ENCODE peak calls at places on chromosomes 3 and 15, in ten cellular contexts. One of them, this sample, is unnamed.

GRCh38 chr15:63015618-63016017 is 26.9 kb upstream of the TPM1 start:
- DNase-seq in T-cell: no peak
- DNase-seq in neural progenitor cell: no peak
- DNase-seq in NCI-H1105: no peak
- DNase-seq in NCI-H1417: no peak
- DNase-seq in A549: peak; percentile 48
- DNase-seq in Right ventricle myocardium inferior: no peak
- DNase-seq in Kasumi-1: no peak
- DNase-seq in germinal center: no peak
- DNase-seq in NCI-H1694 treated with DMSO at 0.1 percent for 48 hours: no peak
- DNase-seq in this sample: no peak

GRCh38 chr3:49399467-49399866 is 12.3 kb downstream of the RHOA start:
- DNase-seq in T-cell: no peak
- DNase-seq in neural progenitor cell: no peak
- DNase-seq in A549: no peak
- DNase-seq in NCI-H1417: no peak
- DNase-seq in Right ventricle myocardium inferior: no peak
- DNase-seq in NCI-H1105: no peak
- DNase-seq in NCI-H1694 treated with DMSO at 0.1 percent for 48 hours: no peak
- DNase-seq in germinal center: no peak
- DNase-seq in Kasumi-1: no peak
- DNase-seq in this sample: no peak

GRCh38 chr3:165254812-165255211 is 58.6 kb upstream of the SLITRK3 start:
- DNase-seq in T-cell: no peak
- DNase-seq in NCI-H1105: no peak
- DNase-seq in neural progenitor cell: peak; percentile 50
- DNase-seq in Kasumi-1: peak; percentile 63
- DNase-seq in Right ventricle myocardium inferior: no peak
- DNase-seq in NCI-H1694 treated with DMSO at 0.1 percent for 48 hours: peak; percentile 32
- DNase-seq in NCI-H1417: peak; percentile 82
- DNase-seq in germinal center: no peak
- DNase-seq in A549: peak; percentile 21
- DNase-seq in this sample: no peak

GRCh38 chr3:146543461-146544012 is 870 bp downstream of the PLSCR1 start:
- DNase-seq in NCI-H1105: no peak
- DNase-seq in NCI-H1694 treated with DMSO at 0.1 percent for 48 hours: no peak
- DNase-seq in NCI-H1417: no peak
- DNase-seq in neural progenitor cell: no peak
- DNase-seq in Right ventricle myocardium inferior: peak; percentile 21
- DNase-seq in Kasumi-1: peak; percentile 44
- DNase-seq in germinal center: no peak
- DNase-seq in A549: peak; percentile 7
- DNase-seq in T-cell: no peak
- DNase-seq in this sample: no peak

GRCh38 chr3:128066111-128066510 is 13.9 kb downstream of the SEC61A1 start:
- DNase-seq in germinal center: no peak
- DNase-seq in NCI-H1417: no peak
- DNase-seq in neural progenitor cell: no peak
- DNase-seq in NCI-H1694 treated with DMSO at 0.1 percent for 48 hours: no peak
- DNase-seq in A549: no peak
- DNase-seq in Right ventricle myocardium inferior: no peak
- DNase-seq in NCI-H1105: no peak
- DNase-seq in Kasumi-1: no peak
- DNase-seq in T-cell: no peak
- DNase-seq in this sample: no peak

GRCh38 chr3:115113367-115113766 is 33.7 kb downstream of the ZBTB20 start:
- DNase-seq in NCI-H1694 treated with DMSO at 0.1 percent for 48 hours: no peak
- DNase-seq in Right ventricle myocardium inferior: no peak
- DNase-seq in T-cell: no peak
- DNase-seq in germinal center: no peak
- DNase-seq in A549: no peak
- DNase-seq in Kasumi-1: no peak
- DNase-seq in NCI-H1417: no peak
- DNase-seq in neural progenitor cell: peak; percentile 4
- DNase-seq in NCI-H1105: no peak
- DNase-seq in this sample: no peak

GRCh38 chr3:37909067-37909911 is 47.6 kb downstream of the CTDSPL start:
- DNase-seq in Kasumi-1: peak; percentile 42
- DNase-seq in A549: no peak
- DNase-seq in NCI-H1694 treated with DMSO at 0.1 percent for 48 hours: no peak
- DNase-seq in NCI-H1417: no peak
- DNase-seq in T-cell: no peak
- DNase-seq in germinal center: no peak
- DNase-seq in NCI-H1105: no peak
- DNase-seq in Right ventricle myocardium inferior: no peak
- DNase-seq in neural progenitor cell: no peak
- DNase-seq in this sample: no peak

GRCh38 chr3:155088705-155089380 is 8.7 kb downstream of the MME start:
- DNase-seq in Right ventricle myocardium inferior: no peak
- DNase-seq in NCI-H1694 treated with DMSO at 0.1 percent for 48 hours: no peak
- DNase-seq in T-cell: no peak
- DNase-seq in NCI-H1417: no peak
- DNase-seq in Kasumi-1: no peak
- DNase-seq in NCI-H1105: no peak
- DNase-seq in germinal center: no peak
- DNase-seq in neural progenitor cell: no peak
- DNase-seq in A549: no peak
- DNase-seq in this sample: no peak

GRCh38 chr3:30245805-30246622 is 360.4 kb upstream of the TGFBR2 start:
- DNase-seq in A549: no peak
- DNase-seq in neural progenitor cell: no peak
- DNase-seq in Right ventricle myocardium inferior: no peak
- DNase-seq in germinal center: no peak
- DNase-seq in Kasumi-1: no peak
- DNase-seq in NCI-H1694 treated with DMSO at 0.1 percent for 48 hours: no peak
- DNase-seq in NCI-H1105: no peak
- DNase-seq in T-cell: no peak
- DNase-seq in NCI-H1417: peak; percentile 62
- DNase-seq in this sample: no peak

GRCh38 chr15:58453931-58454793 is 22.4 kb downstream of the LIPC start:
- DNase-seq in NCI-H1105: no peak
- DNase-seq in NCI-H1417: no peak
- DNase-seq in Right ventricle myocardium inferior: no peak
- DNase-seq in A549: no peak
- DNase-seq in Kasumi-1: peak; percentile 36
- DNase-seq in neural progenitor cell: no peak
- DNase-seq in NCI-H1694 treated with DMSO at 0.1 percent for 48 hours: no peak
- DNase-seq in germinal center: no peak
- DNase-seq in T-cell: no peak
- DNase-seq in this sample: no peak

GRCh38 chr3:150770662-150771061 is 7.7 kb upstream of the SIAH2 start:
- DNase-seq in neural progenitor cell: no peak
- DNase-seq in Kasumi-1: no peak
- DNase-seq in Right ventricle myocardium inferior: no peak
- DNase-seq in T-cell: no peak
- DNase-seq in germinal center: no peak
- DNase-seq in NCI-H1694 treated with DMSO at 0.1 percent for 48 hours: no peak
- DNase-seq in A549: no peak
- DNase-seq in NCI-H1105: no peak
- DNase-seq in NCI-H1417: no peak
- DNase-seq in this sample: no peak

GRCh38 chr15:85477061-85477460 is 96.7 kb downstream of the AKAP13 start:
- DNase-seq in neural progenitor cell: no peak
- DNase-seq in Kasumi-1: no peak
- DNase-seq in germinal center: no peak
- DNase-seq in NCI-H1417: no peak
- DNase-seq in NCI-H1105: no peak
- DNase-seq in NCI-H1694 treated with DMSO at 0.1 percent for 48 hours: no peak
- DNase-seq in A549: no peak
- DNase-seq in T-cell: no peak
- DNase-seq in Right ventricle myocardium inferior: no peak
- DNase-seq in this sample: no peak

GRCh38 chr3:168040624-168041208 is 55.0 kb downstream of the GOLIM4 start:
- DNase-seq in NCI-H1694 treated with DMSO at 0.1 percent for 48 hours: peak; percentile 58
- DNase-seq in Right ventricle myocardium inferior: no peak
- DNase-seq in NCI-H1417: peak; percentile 73
- DNase-seq in Kasumi-1: peak; percentile 93
- DNase-seq in A549: peak; percentile 7
- DNase-seq in neural progenitor cell: peak; percentile 70
- DNase-seq in T-cell: no peak
- DNase-seq in germinal center: peak; percentile 9
- DNase-seq in NCI-H1105: peak; percentile 65
- DNase-seq in this sample: no peak

GRCh38 chr15:78406016-78406590 is 31.9 kb upstream of the IREB2 start:
- DNase-seq in Kasumi-1: no peak
- DNase-seq in NCI-H1105: no peak
- DNase-seq in A549: no peak
- DNase-seq in neural progenitor cell: no peak
- DNase-seq in Right ventricle myocardium inferior: no peak
- DNase-seq in T-cell: no peak
- DNase-seq in germinal center: no peak
- DNase-seq in NCI-H1694 treated with DMSO at 0.1 percent for 48 hours: no peak
- DNase-seq in NCI-H1417: no peak
- DNase-seq in this sample: no peak

GRCh38 chr3:8512234-8512633 is 10.6 kb downstream of the LMCD1 start:
- DNase-seq in T-cell: no peak
- DNase-seq in NCI-H1417: no peak
- DNase-seq in Kasumi-1: no peak
- DNase-seq in germinal center: no peak
- DNase-seq in NCI-H1105: no peak
- DNase-seq in neural progenitor cell: no peak
- DNase-seq in A549: no peak
- DNase-seq in Right ventricle myocardium inferior: no peak
- DNase-seq in NCI-H1694 treated with DMSO at 0.1 percent for 48 hours: no peak
- DNase-seq in this sample: no peak

GRCh38 chr15:74758736-74759135 is 10.1 kb downstream of the CYP1A2 start:
- DNase-seq in Right ventricle myocardium inferior: no peak
- DNase-seq in T-cell: no peak
- DNase-seq in NCI-H1105: no peak
- DNase-seq in germinal center: no peak
- DNase-seq in neural progenitor cell: no peak
- DNase-seq in NCI-H1417: no peak
- DNase-seq in NCI-H1694 treated with DMSO at 0.1 percent for 48 hours: no peak
- DNase-seq in Kasumi-1: no peak
- DNase-seq in A549: no peak
- DNase-seq in this sample: no peak

GRCh38 chr3:194139085-194139976 is 3.4 kb downstream of the HES1 start:
- DNase-seq in T-cell: no peak
- DNase-seq in neural progenitor cell: peak; percentile 80
- DNase-seq in NCI-H1694 treated with DMSO at 0.1 percent for 48 hours: no peak
- DNase-seq in germinal center: peak; percentile 12
- DNase-seq in Right ventricle myocardium inferior: peak; percentile 54
- DNase-seq in A549: no peak
- DNase-seq in NCI-H1105: peak; percentile 53
- DNase-seq in NCI-H1417: peak; percentile 40
- DNase-seq in Kasumi-1: peak; percentile 46
- DNase-seq in this sample: no peak

GRCh38 chr3:52280046-52280445 is 1.6 kb upstream of the WDR82 start:
- DNase-seq in NCI-H1105: peak; percentile 71
- DNase-seq in T-cell: no peak
- DNase-seq in neural progenitor cell: peak; percentile 57
- DNase-seq in Right ventricle myocardium inferior: no peak
- DNase-seq in NCI-H1417: peak; percentile 3
- DNase-seq in NCI-H1694 treated with DMSO at 0.1 percent for 48 hours: no peak
- DNase-seq in germinal center: no peak
- DNase-seq in Kasumi-1: no peak
- DNase-seq in A549: no peak
- DNase-seq in this sample: no peak

GRCh38 chr3:87958289-87958688 is 100.5 kb downstream of the CGGBP1 start:
- DNase-seq in NCI-H1417: peak; percentile 75
- DNase-seq in T-cell: no peak
- DNase-seq in Right ventricle myocardium inferior: no peak
- DNase-seq in A549: no peak
- DNase-seq in neural progenitor cell: no peak
- DNase-seq in Kasumi-1: no peak
- DNase-seq in germinal center: no peak
- DNase-seq in NCI-H1694 treated with DMSO at 0.1 percent for 48 hours: no peak
- DNase-seq in NCI-H1105: peak; percentile 61
- DNase-seq in this sample: no peak

GRCh38 chr3:157939166-157939565 is 167.1 kb downstream of the SHOX2 start:
- DNase-seq in NCI-H1105: no peak
- DNase-seq in Right ventricle myocardium inferior: no peak
- DNase-seq in T-cell: no peak
- DNase-seq in NCI-H1417: no peak
- DNase-seq in Kasumi-1: no peak
- DNase-seq in A549: no peak
- DNase-seq in NCI-H1694 treated with DMSO at 0.1 percent for 48 hours: no peak
- DNase-seq in neural progenitor cell: no peak
- DNase-seq in germinal center: no peak
- DNase-seq in this sample: no peak

GRCh38 chr3:103968751-103969150 is 1398.0 kb upstream of the ALCAM start:
- DNase-seq in A549: no peak
- DNase-seq in T-cell: no peak
- DNase-seq in NCI-H1105: no peak
- DNase-seq in Right ventricle myocardium inferior: no peak
- DNase-seq in neural progenitor cell: no peak
- DNase-seq in Kasumi-1: no peak
- DNase-seq in germinal center: no peak
- DNase-seq in NCI-H1694 treated with DMSO at 0.1 percent for 48 hours: no peak
- DNase-seq in NCI-H1417: peak; percentile 31
- DNase-seq in this sample: no peak

GRCh38 chr3:164806188-164806587 is 272.1 kb downstream of the SI start:
- DNase-seq in neural progenitor cell: no peak
- DNase-seq in NCI-H1417: peak; percentile 32
- DNase-seq in Kasumi-1: no peak
- DNase-seq in A549: no peak
- DNase-seq in NCI-H1694 treated with DMSO at 0.1 percent for 48 hours: no peak
- DNase-seq in T-cell: no peak
- DNase-seq in germinal center: no peak
- DNase-seq in NCI-H1105: no peak
- DNase-seq in Right ventricle myocardium inferior: no peak
- DNase-seq in this sample: no peak

GRCh38 chr3:87227104-87227834 is at the start of gene CHMP2B:
- DNase-seq in NCI-H1694 treated with DMSO at 0.1 percent for 48 hours: peak; percentile 54
- DNase-seq in Kasumi-1: peak; percentile 92
- DNase-seq in Right ventricle myocardium inferior: peak; percentile 97
- DNase-seq in NCI-H1417: peak; percentile 97
- DNase-seq in neural progenitor cell: peak; percentile 94
- DNase-seq in NCI-H1105: peak; percentile 73
- DNase-seq in germinal center: peak; percentile 90
- DNase-seq in T-cell: peak; percentile 91
- DNase-seq in A549: peak; percentile 80
- DNase-seq in this sample: peak; percentile 91

GRCh38 chr3:50807266-50807665 is 132.5 kb downstream of the DOCK3 start:
- DNase-seq in NCI-H1417: peak; percentile 58
- DNase-seq in T-cell: no peak
- DNase-seq in Right ventricle myocardium inferior: no peak
- DNase-seq in NCI-H1694 treated with DMSO at 0.1 percent for 48 hours: no peak
- DNase-seq in neural progenitor cell: no peak
- DNase-seq in NCI-H1105: peak; percentile 25
- DNase-seq in germinal center: no peak
- DNase-seq in Kasumi-1: no peak
- DNase-seq in A549: no peak
- DNase-seq in this sample: no peak

GRCh38 chr3:116647955-116648354 is 61.6 kb upstream of the TUSC7 start:
- DNase-seq in NCI-H1105: no peak
- DNase-seq in Right ventricle myocardium inferior: no peak
- DNase-seq in NCI-H1694 treated with DMSO at 0.1 percent for 48 hours: no peak
- DNase-seq in neural progenitor cell: no peak
- DNase-seq in germinal center: no peak
- DNase-seq in T-cell: no peak
- DNase-seq in Kasumi-1: no peak
- DNase-seq in NCI-H1417: no peak
- DNase-seq in A549: no peak
- DNase-seq in this sample: no peak

GRCh38 chr3:31399270-31399669 is 133.5 kb upstream of the STT3B start:
- DNase-seq in germinal center: no peak
- DNase-seq in T-cell: no peak
- DNase-seq in A549: no peak
- DNase-seq in neural progenitor cell: no peak
- DNase-seq in NCI-H1105: no peak
- DNase-seq in NCI-H1417: no peak
- DNase-seq in Right ventricle myocardium inferior: no peak
- DNase-seq in Kasumi-1: peak; percentile 89
- DNase-seq in NCI-H1694 treated with DMSO at 0.1 percent for 48 hours: no peak
- DNase-seq in this sample: no peak

GRCh38 chr3:127157181-127157828 is 35.6 kb upstream of the PRR23E start:
- DNase-seq in Kasumi-1: no peak
- DNase-seq in NCI-H1417: peak; percentile 96
- DNase-seq in NCI-H1105: peak; percentile 98
- DNase-seq in A549: no peak
- DNase-seq in NCI-H1694 treated with DMSO at 0.1 percent for 48 hours: peak; percentile 76
- DNase-seq in T-cell: no peak
- DNase-seq in Right ventricle myocardium inferior: no peak
- DNase-seq in germinal center: no peak
- DNase-seq in neural progenitor cell: no peak
- DNase-seq in this sample: no peak

GRCh38 chr3:43637702-43638101 is 15.9 kb upstream of the ANO10 start:
- DNase-seq in germinal center: no peak
- DNase-seq in Kasumi-1: no peak
- DNase-seq in T-cell: no peak
- DNase-seq in NCI-H1105: no peak
- DNase-seq in neural progenitor cell: no peak
- DNase-seq in NCI-H1417: no peak
- DNase-seq in NCI-H1694 treated with DMSO at 0.1 percent for 48 hours: no peak
- DNase-seq in Right ventricle myocardium inferior: no peak
- DNase-seq in A549: no peak
- DNase-seq in this sample: no peak

This sample was measured in dorsolateral prefrontal cortex.